ENCODE peak calls at places on chromosomes 16 and 17, in seven cellular contexts. G is keratinocyte, T is hepatocyte, H is neural progenitor cell, A is mammary epithelial cell, O is HepG2, W is OCI-LY7. I is an unnamed sample.
A peak's percentile ranks its signal among the peaks of the same experiment; 100 is the strongest.

GRCh38 chr16:57383276-57384247 is 11.3 kb downstream of the CX3CL1 start:
- DNase-seq in A (no peak), O (peak; percentile 44), W (no peak), G (no peak), T (peak; percentile 80), H (no peak), I (peak; percentile 52)

GRCh38 chr17:40536731-40537171 is 28.5 kb downstream of the CCR7 start:
- DNase-seq in T (no peak), H (no peak), A (no peak), G (no peak), O (no peak), W (no peak), I (no peak)

GRCh38 chr17:42901535-42902229 is 1.1 kb downstream of the G6PC1 start:
- DNase-seq in O (no peak), W (no peak), H (no peak), G (no peak), T (no peak), A (no peak), I (no peak)

GRCh38 chr17:80151333-80151732 is 4.4 kb upstream of the EIF4A3 start:
- DNase-seq in H (no peak), G (no peak), T (peak; percentile 61), O (no peak), W (no peak), A (peak; percentile 47), I (no peak)

GRCh38 chr17:11240841-11241610 is at the start of gene SHISA6:
- DNase-seq in W (no peak), G (no peak), A (no peak), H (peak; percentile 80), O (no peak), T (peak; percentile 46), I (no peak)

GRCh38 chr17:40815381-40815780 is 7.0 kb downstream of the KRT10 start:
- DNase-seq in A (no peak), O (no peak), G (no peak), H (no peak), W (no peak), T (no peak), I (no peak)

GRCh38 chr17:62062936-62063335 is 2.1 kb downstream of the MED13 start:
- DNase-seq in H (no peak), A (no peak), W (peak; percentile 42), O (no peak), G (no peak), T (no peak), I (no peak)

GRCh38 chr16:14489460-14489859 is 140.6 kb downstream of the PARN start:
- DNase-seq in A (no peak), H (peak; percentile 58), T (peak; percentile 46), O (peak; percentile 57), G (no peak), W (peak; percentile 52), I (no peak)

GRCh38 chr16:69839240-69839688 is 77.1 kb downstream of the WWP2 start:
- DNase-seq in A (no peak), G (no peak), W (no peak), H (no peak), T (no peak), O (peak; percentile 79), I (no peak)

GRCh38 chr17:7912927-7913524 is 3.1 kb downstream of the RNF227 start:
- DNase-seq in H (peak; percentile 81), W (peak; percentile 89), A (peak; percentile 68), G (no peak), T (peak; percentile 80), O (peak; percentile 77), I (peak; percentile 61)

GRCh38 chr16:74766729-74767128 is 7.9 kb downstream of the FA2H start:
- DNase-seq in W (no peak), G (no peak), A (no peak), H (no peak), T (no peak), O (no peak), I (no peak)

GRCh38 chr17:82449883-82450356 is 632 bp downstream of the CYBC1 start:
- DNase-seq in G (no peak), W (no peak), O (no peak), A (no peak), H (no peak), T (no peak), I (no peak)

GRCh38 chr16:31185339-31185738 is 5.4 kb downstream of the FUS start:
- DNase-seq in O (no peak), W (no peak), H (no peak), T (no peak), A (no peak), G (no peak), I (no peak)

GRCh38 chr16:31186930-31187807 is 7.2 kb downstream of the FUS start:
- DNase-seq in T (no peak), H (no peak), W (no peak), G (no peak), O (no peak), A (no peak), I (no peak)

GRCh38 chr16:31186176-31186575 is 6.2 kb downstream of the FUS start:
- DNase-seq in G (no peak), A (no peak), W (no peak), O (no peak), H (no peak), T (no peak), I (no peak)

GRCh38 chr16:31183432-31184428 is 3.8 kb downstream of the FUS start:
- DNase-seq in O (no peak), A (no peak), G (no peak), H (no peak), T (no peak), W (no peak), I (no peak)

DNA sequence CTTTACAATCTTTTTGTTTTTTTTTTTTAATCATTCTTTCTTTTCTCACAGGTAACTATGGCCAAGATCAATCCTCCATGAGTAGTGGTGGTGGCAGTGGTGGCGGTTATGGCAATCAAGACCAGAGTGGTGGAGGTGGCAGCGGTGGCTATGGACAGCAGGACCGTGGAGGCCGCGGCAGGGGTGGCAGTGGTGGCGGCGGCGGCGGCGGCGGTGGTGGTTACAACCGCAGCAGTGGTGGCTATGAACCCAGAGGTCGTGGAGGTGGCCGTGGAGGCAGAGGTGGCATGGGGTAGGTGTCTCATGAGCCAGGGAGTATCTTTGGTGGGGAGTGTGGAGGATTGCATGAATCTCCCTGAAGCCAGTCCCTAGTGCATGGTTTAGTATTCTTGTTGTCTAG is 4.9 kb downstream of the FUS start:
- DNase-seq in H (no peak), G (no peak), O (no peak), W (no peak), T (no peak), A (no peak), I (no peak)
- H4K20me1 ChIP-seq in H (peaks cover 93% of the 10 kb centered on the region), G (peaks cover 47% of the 10 kb centered on the region), O (peaks cover 86% of the 10 kb centered on the region), W (peaks cover 82% of the 10 kb centered on the region), T (peaks cover 92% of the 10 kb centered on the region), A (peaks cover 29% of the 10 kb centered on the region), I (peaks cover 95% of the 10 kb centered on the region)

GRCh38 chr17:13017623-13018462 is at the start of gene ELAC2:
- DNase-seq in T (peak; percentile 99), W (peak; percentile 99), O (peak; percentile 97), H (peak; percentile 99), G (peak; percentile 91), A (peak; percentile 98), I (peak; percentile 97)
- TF ChIP-seq CTCF in T (peak; percentile 16), W (peak; percentile 37), O (peak; percentile 28), H (peak; percentile 20), G (peak; percentile 13), A (no peak), I (no peak)

GRCh38 chr16:68272501-68273209 is 8.3 kb downstream of the SLC7A6 start:
- DNase-seq in H (no peak), G (no peak), T (no peak), O (no peak), W (peak; percentile 82), A (no peak), I (no peak)
- H4K20me1 ChIP-seq in H (peaks cover 3% of the 10 kb centered on the region), G (peaks cover 21% of the 10 kb centered on the region), T (no peaks in the 10 kb centered on the region), O (peaks cover 31% of the 10 kb centered on the region), W (peaks cover 5% of the 10 kb centered on the region), A (peaks cover 4% of the 10 kb centered on the region), I (peaks cover 23% of the 10 kb centered on the region)

GRCh38 chr17:13735861-13736260 is 134.1 kb upstream of the HS3ST3A1 start:
- DNase-seq in T (no peak), H (no peak), G (no peak), W (no peak), A (no peak), O (no peak), I (no peak)

GRCh38 chr17:13736915-13737314 is 135.2 kb upstream of the HS3ST3A1 start:
- DNase-seq in O (no peak), T (no peak), A (peak; percentile 30), H (no peak), G (no peak), W (no peak), I (no peak)

GRCh38 chr17:13734880-13735279 is 133.2 kb upstream of the HS3ST3A1 start:
- DNase-seq in A (no peak), H (no peak), W (no peak), T (no peak), G (no peak), O (no peak), I (no peak)

GRCh38 chr17:13740692-13741091 is 139.0 kb upstream of the HS3ST3A1 start:
- DNase-seq in G (no peak), A (no peak), H (no peak), W (no peak), O (no peak), T (no peak), I (no peak)

DNA sequence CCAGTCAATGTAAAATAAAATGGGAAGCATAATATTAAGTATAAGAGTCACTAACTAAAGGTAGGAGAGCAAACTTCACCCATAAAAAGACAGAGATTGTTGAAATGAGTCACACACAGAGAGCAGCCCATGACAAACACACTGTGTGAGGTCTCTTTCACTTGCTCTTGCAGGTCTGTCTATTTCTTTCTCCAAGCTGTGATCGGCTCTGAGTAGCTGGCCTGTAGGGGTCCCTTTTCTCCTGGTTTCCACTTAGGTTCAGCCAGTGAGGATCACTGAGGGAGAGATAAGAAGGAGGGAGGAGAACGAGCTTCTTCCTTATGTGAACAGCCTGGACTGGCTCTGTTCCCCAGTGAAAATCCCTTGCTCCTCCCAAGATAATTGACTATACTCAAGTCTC is 133.7 kb upstream of the HS3ST3A1 start:
- DNase-seq in T (no peak), H (peak; percentile 57), W (no peak), O (no peak), G (no peak), A (no peak), I (no peak)
- TF ChIP-seq CTCF in T (peak; percentile 5), H (peak; percentile 45), W (no peak), O (peak; percentile 33), G (no peak), A (no peak), I (no peak)

I was measured in PC-9.